ENCODE peak calls at places on chromosomes 4 and X, in six cellular contexts. X is neuronal stem cell, V is epithelial cell of prostate, C is mesendoderm, I is A549, S is HepG2. P is an unnamed sample.

GRCh38 chr4:125951275-125951887 is 636.6 kb downstream of the FAT4 start:
- DNase-seq in X (no peak), S (no peak), I (no peak), V (no peak), C (no peak), P (no peak)

GRCh38 chr4:25031077-25031606 is 396 bp upstream of the LGI2 start:
- DNase-seq in X (peak), V (no peak), S (no peak), C (peak), I (no peak), P (peak)

GRCh38 chrX:40278340-40279090 is 180.8 kb upstream of the BCOR start:
- DNase-seq in X (no peak), C (no peak), S (no peak), V (no peak), I (peak), P (no peak)

GRCh38 chr4:1026115-1026514 is 14.7 kb downstream of the FGFRL1 start:
- DNase-seq in I (no peak), X (no peak), S (no peak), V (no peak), C (no peak), P (no peak)

GRCh38 chrX:112341598-112341997 is 259.0 kb upstream of the TRPC5 start:
- DNase-seq in I (no peak), S (no peak), V (no peak), X (no peak), C (no peak), P (no peak)

GRCh38 chr4:72473434-72473900 is 95.6 kb downstream of the ADAMTS3 start:
- DNase-seq in C (peak), V (no peak), I (no peak), X (no peak), S (no peak), P (no peak)

GRCh38 chrX:21375795-21376069 is 1.5 kb downstream of the CNKSR2 start:
- DNase-seq in C (peak), S (no peak), V (no peak), X (peak), I (peak), P (no peak)

GRCh38 chr4:3702084-3702521 is 64.1 kb upstream of the ADRA2C start:
- DNase-seq in X (no peak), S (no peak), C (no peak), I (no peak), V (no peak), P (no peak)

GRCh38 chr4:82802906-82803305 is 4.3 kb upstream of the SCD5 start:
- DNase-seq in V (no peak), I (no peak), C (no peak), X (no peak), S (no peak), P (peak)

GRCh38 chr4:183532823-183533222 is 28.0 kb downstream of the ING2 start:
- DNase-seq in I (no peak), X (no peak), V (no peak), C (no peak), S (no peak), P (peak)

GRCh38 chrX:49919617-49920016 is 2.8 kb upstream of the CLCN5 start:
- DNase-seq in S (peak), X (peak), C (peak), I (peak), V (no peak), P (peak)

GRCh38 chr4:517806-518070 is 18.7 kb downstream of the PIGG start:
- DNase-seq in I (no peak), V (no peak), X (no peak), S (no peak), C (no peak), P (no peak)

GRCh38 chrX:130095249-130095648 is 15.0 kb downstream of the ELF4 start:
- DNase-seq in V (no peak), X (no peak), C (no peak), I (no peak), S (no peak), P (no peak)
- H3K27ac ChIP-seq in V (no peak), X (no peak), C (no peak), I (no peak), S (no peak), P (no peak)

GRCh38 chrX:53263597-53264094 is 17.7 kb downstream of the IQSEC2 start:
- DNase-seq in C (peak), X (no peak), I (peak), S (no peak), V (peak), P (peak)
- H3K27ac ChIP-seq in C (no peak), X (no peak), I (peak), S (no peak), V (peak), P (no peak)

DNA sequence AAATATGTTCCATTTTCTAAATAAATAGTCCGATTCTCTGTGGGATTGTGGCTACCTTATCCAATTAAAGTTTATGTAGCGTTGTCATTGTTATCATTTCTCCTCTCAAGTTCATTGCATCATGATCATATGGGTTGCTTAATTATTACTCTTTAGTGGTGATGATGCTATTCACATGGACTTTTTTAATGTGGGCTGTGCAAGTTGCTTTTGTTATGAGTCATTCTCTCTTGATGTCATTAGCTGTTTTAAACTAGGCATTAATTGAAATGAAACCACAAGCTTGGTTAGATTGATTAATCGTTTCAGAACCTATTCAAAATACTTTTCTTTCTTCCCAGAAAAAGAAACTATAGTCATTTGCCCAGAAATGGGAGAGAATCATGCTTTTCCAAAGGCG is 38.2 kb downstream of the NHS start:
- DNase-seq in C (no peak), V (peak), S (no peak), X (no peak), I (peak), P (peak)
- H3K27ac ChIP-seq in C (no peak), V (peak), S (no peak), X (no peak), I (peak), P (no peak)

GRCh38 chr4:153450545-153450917 is 15.6 kb upstream of the TMEM131L start:
- DNase-seq in I (no peak), V (no peak), X (no peak), S (no peak), C (no peak), P (no peak)
- H3K27ac ChIP-seq in I (no peak), V (no peak), X (no peak), S (no peak), C (no peak), P (no peak)

GRCh38 chr4:152808670-152809069 is 28.9 kb downstream of the ARFIP1 start:
- DNase-seq in S (peak), C (peak), X (no peak), V (no peak), I (no peak), P (no peak)
- H3K27ac ChIP-seq in S (no peak), C (no peak), X (no peak), V (no peak), I (no peak), P (no peak)

GRCh38 chrX:20363003-20363674 is 96.4 kb upstream of the RPS6KA3 start:
- DNase-seq in S (no peak), C (no peak), X (no peak), I (no peak), V (no peak), P (no peak)
- H3K27ac ChIP-seq in S (peak), C (no peak), X (no peak), I (peak), V (peak), P (no peak)

GRCh38 chr4:118775405-118775804 is 60.5 kb downstream of the SEC24D start:
- DNase-seq in C (peak), I (no peak), V (no peak), X (no peak), S (no peak), P (no peak)

GRCh38 chr4:118774321-118774720 is 61.6 kb downstream of the SEC24D start:
- DNase-seq in X (no peak), C (no peak), I (no peak), V (no peak), S (no peak), P (no peak)

GRCh38 chr4:118774989-118775388 is 60.9 kb downstream of the SEC24D start:
- DNase-seq in I (no peak), S (no peak), X (no peak), V (no peak), C (peak), P (no peak)

GRCh38 chr4:118773082-118773792 is 62.7 kb downstream of the SEC24D start:
- DNase-seq in X (no peak), C (peak), I (no peak), V (no peak), S (no peak), P (no peak)

GRCh38 chr4:118776166-118776954 is 59.6 kb downstream of the SEC24D start:
- DNase-seq in C (no peak), V (no peak), I (no peak), S (no peak), X (no peak), P (no peak)
- H3K27ac ChIP-seq in C (no peak), V (no peak), I (no peak), S (no peak), X (no peak), P (no peak)

GRCh38 chr4:77817304-77818076 is 1.7 kb downstream of the CNOT6L start:
- DNase-seq in I (no peak), X (no peak), V (no peak), S (peak), C (no peak), P (no peak)
- H3K27ac ChIP-seq in I (no peak), X (no peak), V (peak), S (peak), C (no peak), P (peak)

P was measured in cardiac muscle cell.